ENCODE peak calls at places on chromosomes 7 and 10, in ten cellular contexts. One of them, this sample, is unnamed.

GRCh38 chr7:31747553-31747952 is 60.5 kb downstream of the PPP1R17 start:
- DNase-seq in BE2C: no peak
- DNase-seq in nucleus accumbens: no peak
- DNase-seq in hepatocyte: peak
- DNase-seq in fibroblast of the aortic adventitia: peak
- DNase-seq in activated gamma-delta T cell treated with anti-CD3 and anti-CD28 coated beads, Interleukin-2, amount 50 U/mL, for 16 hours: no peak
- DNase-seq in non-pigmented ciliary epithelial cell: no peak
- DNase-seq in right lobe of liver: no peak
- DNase-seq in NCI-H774: no peak
- DNase-seq in Caki2: peak
- DNase-seq in this sample: no peak

GRCh38 chr10:15476337-15476736 is 105.2 kb upstream of the FAM171A1 start:
- DNase-seq in right lobe of liver: no peak
- DNase-seq in Caki2: no peak
- DNase-seq in hepatocyte: no peak
- DNase-seq in fibroblast of the aortic adventitia: no peak
- DNase-seq in non-pigmented ciliary epithelial cell: no peak
- DNase-seq in NCI-H774: no peak
- DNase-seq in BE2C: no peak
- DNase-seq in nucleus accumbens: no peak
- DNase-seq in activated gamma-delta T cell treated with anti-CD3 and anti-CD28 coated beads, Interleukin-2, amount 50 U/mL, for 16 hours: no peak
- DNase-seq in this sample: no peak

GRCh38 chr10:86522385-86522855 is 828 bp upstream of the WAPL start:
- DNase-seq in NCI-H774: no peak
- DNase-seq in hepatocyte: no peak
- DNase-seq in activated gamma-delta T cell treated with anti-CD3 and anti-CD28 coated beads, Interleukin-2, amount 50 U/mL, for 16 hours: no peak
- DNase-seq in fibroblast of the aortic adventitia: peak
- DNase-seq in Caki2: no peak
- DNase-seq in non-pigmented ciliary epithelial cell: no peak
- DNase-seq in nucleus accumbens: no peak
- DNase-seq in BE2C: no peak
- DNase-seq in right lobe of liver: no peak
- DNase-seq in this sample: no peak

GRCh38 chr7:137304624-137305235 is 38.8 kb downstream of the PTN start:
- DNase-seq in Caki2: no peak
- DNase-seq in hepatocyte: no peak
- DNase-seq in right lobe of liver: no peak
- DNase-seq in non-pigmented ciliary epithelial cell: peak
- DNase-seq in BE2C: no peak
- DNase-seq in nucleus accumbens: no peak
- DNase-seq in fibroblast of the aortic adventitia: peak
- DNase-seq in activated gamma-delta T cell treated with anti-CD3 and anti-CD28 coated beads, Interleukin-2, amount 50 U/mL, for 16 hours: no peak
- DNase-seq in NCI-H774: no peak
- DNase-seq in this sample: no peak

GRCh38 chr7:145957160-145957890 is 159.3 kb upstream of the CNTNAP2 start:
- DNase-seq in non-pigmented ciliary epithelial cell: no peak
- DNase-seq in BE2C: no peak
- DNase-seq in fibroblast of the aortic adventitia: no peak
- DNase-seq in activated gamma-delta T cell treated with anti-CD3 and anti-CD28 coated beads, Interleukin-2, amount 50 U/mL, for 16 hours: no peak
- DNase-seq in hepatocyte: no peak
- DNase-seq in nucleus accumbens: no peak
- DNase-seq in Caki2: no peak
- DNase-seq in right lobe of liver: no peak
- DNase-seq in NCI-H774: no peak
- DNase-seq in this sample: no peak

GRCh38 chr7:68671046-68671445 is 927.2 kb upstream of the AUTS2 start:
- DNase-seq in activated gamma-delta T cell treated with anti-CD3 and anti-CD28 coated beads, Interleukin-2, amount 50 U/mL, for 16 hours: no peak
- DNase-seq in nucleus accumbens: no peak
- DNase-seq in Caki2: no peak
- DNase-seq in non-pigmented ciliary epithelial cell: no peak
- DNase-seq in right lobe of liver: no peak
- DNase-seq in fibroblast of the aortic adventitia: no peak
- DNase-seq in NCI-H774: no peak
- DNase-seq in hepatocyte: no peak
- DNase-seq in BE2C: no peak
- DNase-seq in this sample: no peak

GRCh38 chr7:48237354-48237753 is 66.1 kb downstream of the ABCA13 start:
- DNase-seq in non-pigmented ciliary epithelial cell: no peak
- DNase-seq in nucleus accumbens: no peak
- DNase-seq in right lobe of liver: no peak
- DNase-seq in hepatocyte: no peak
- DNase-seq in fibroblast of the aortic adventitia: no peak
- DNase-seq in Caki2: no peak
- DNase-seq in activated gamma-delta T cell treated with anti-CD3 and anti-CD28 coated beads, Interleukin-2, amount 50 U/mL, for 16 hours: no peak
- DNase-seq in NCI-H774: no peak
- DNase-seq in BE2C: no peak
- DNase-seq in this sample: no peak

GRCh38 chr10:77494789-77495541 is 142.6 kb downstream of the KCNMA1 start:
- DNase-seq in fibroblast of the aortic adventitia: no peak
- DNase-seq in non-pigmented ciliary epithelial cell: no peak
- DNase-seq in hepatocyte: no peak
- DNase-seq in activated gamma-delta T cell treated with anti-CD3 and anti-CD28 coated beads, Interleukin-2, amount 50 U/mL, for 16 hours: no peak
- DNase-seq in nucleus accumbens: no peak
- DNase-seq in Caki2: no peak
- DNase-seq in NCI-H774: no peak
- DNase-seq in BE2C: no peak
- DNase-seq in right lobe of liver: no peak
- DNase-seq in this sample: no peak

GRCh38 chr7:30911561-30911969 is at the start of gene AQP1:
- DNase-seq in NCI-H774: no peak
- DNase-seq in nucleus accumbens: peak
- DNase-seq in fibroblast of the aortic adventitia: peak
- DNase-seq in hepatocyte: peak
- DNase-seq in non-pigmented ciliary epithelial cell: no peak
- DNase-seq in BE2C: peak
- DNase-seq in right lobe of liver: peak
- DNase-seq in activated gamma-delta T cell treated with anti-CD3 and anti-CD28 coated beads, Interleukin-2, amount 50 U/mL, for 16 hours: no peak
- DNase-seq in Caki2: no peak
- DNase-seq in this sample: no peak

GRCh38 chr10:110048781-110049180 is 41.0 kb downstream of the ADD3 start:
- DNase-seq in hepatocyte: no peak
- DNase-seq in right lobe of liver: no peak
- DNase-seq in NCI-H774: no peak
- DNase-seq in fibroblast of the aortic adventitia: no peak
- DNase-seq in non-pigmented ciliary epithelial cell: no peak
- DNase-seq in activated gamma-delta T cell treated with anti-CD3 and anti-CD28 coated beads, Interleukin-2, amount 50 U/mL, for 16 hours: no peak
- DNase-seq in nucleus accumbens: no peak
- DNase-seq in Caki2: no peak
- DNase-seq in BE2C: no peak
- DNase-seq in this sample: no peak

GRCh38 chr7:30348083-30348560 is 63.7 kb downstream of the ZNRF2 start:
- DNase-seq in right lobe of liver: no peak
- DNase-seq in activated gamma-delta T cell treated with anti-CD3 and anti-CD28 coated beads, Interleukin-2, amount 50 U/mL, for 16 hours: peak
- DNase-seq in nucleus accumbens: no peak
- DNase-seq in BE2C: no peak
- DNase-seq in non-pigmented ciliary epithelial cell: peak
- DNase-seq in hepatocyte: peak
- DNase-seq in Caki2: peak
- DNase-seq in fibroblast of the aortic adventitia: peak
- DNase-seq in NCI-H774: no peak
- DNase-seq in this sample: no peak

GRCh38 chr7:2936891-2937580 is 92.9 kb upstream of the GNA12 start:
- DNase-seq in NCI-H774: no peak
- DNase-seq in fibroblast of the aortic adventitia: no peak
- DNase-seq in nucleus accumbens: no peak
- DNase-seq in Caki2: no peak
- DNase-seq in right lobe of liver: no peak
- DNase-seq in activated gamma-delta T cell treated with anti-CD3 and anti-CD28 coated beads, Interleukin-2, amount 50 U/mL, for 16 hours: no peak
- DNase-seq in non-pigmented ciliary epithelial cell: no peak
- DNase-seq in BE2C: no peak
- DNase-seq in hepatocyte: no peak
- DNase-seq in this sample: no peak

GRCh38 chr10:43689955-43690771 is 41.5 kb upstream of the ZNF32 start:
- DNase-seq in Caki2: peak
- DNase-seq in NCI-H774: peak
- DNase-seq in fibroblast of the aortic adventitia: peak
- DNase-seq in hepatocyte: peak
- DNase-seq in non-pigmented ciliary epithelial cell: no peak
- DNase-seq in activated gamma-delta T cell treated with anti-CD3 and anti-CD28 coated beads, Interleukin-2, amount 50 U/mL, for 16 hours: peak
- DNase-seq in nucleus accumbens: peak
- DNase-seq in right lobe of liver: peak
- DNase-seq in BE2C: peak
- DNase-seq in this sample: peak